ENCODE peak calls at places on chromosomes 3 and 15, in six cellular contexts. G, M, T, Y, U and A are unnamed samples.

GRCh38 chr15:45642203-45642932 is 7.5 kb downstream of the SQOR start:
- DNase-seq in Y (no peak), U (no peak), T (no peak), M (no peak), G (no peak), A (no peak)

GRCh38 chr3:134350861-134351311 is 23.4 kb downstream of the AMOTL2 start:
- DNase-seq in G (no peak), Y (no peak), M (no peak), T (no peak), U (no peak), A (no peak)

GRCh38 chr3:104291437-104291851 is 1075.3 kb upstream of the ALCAM start:
- DNase-seq in T (no peak), U (no peak), G (no peak), M (no peak), Y (no peak), A (no peak)

GRCh38 chr3:53045784-53046170 is at the start of gene SFMBT1:
- DNase-seq in U (peak; percentile 80), Y (no peak), T (peak; percentile 96), M (peak; percentile 67), G (no peak), A (peak; percentile 76)

GRCh38 chr3:138434875-138435772 is 708 bp downstream of the ESYT3 start:
- DNase-seq in T (peak; percentile 67), U (no peak), M (peak; percentile 66), Y (no peak), G (no peak), A (peak; percentile 38)

GRCh38 chr15:44087578-44088190 is 107.4 kb downstream of the FRMD5 start:
- DNase-seq in Y (no peak), T (no peak), M (no peak), U (no peak), G (no peak), A (no peak)

GRCh38 chr3:187198490-187198889 is 1.2 kb downstream of the RTP1 start:
- DNase-seq in T (no peak), U (no peak), Y (no peak), M (no peak), G (no peak), A (no peak)

GRCh38 chr15:56965614-56966013 is 47.2 kb downstream of the TCF12 start:
- DNase-seq in T (no peak), U (no peak), M (no peak), Y (no peak), G (no peak), A (no peak)

GRCh38 chr3:97793415-97794019 is 28.3 kb upstream of the CRYBG3 start:
- DNase-seq in M (no peak), Y (peak; percentile 4), G (peak; percentile 60), U (no peak), T (peak; percentile 30), A (no peak)

GRCh38 chr15:81002254-81003022 is 1.7 kb downstream of the TLNRD1 start:
- DNase-seq in U (no peak), T (no peak), G (no peak), Y (no peak), M (peak; percentile 65), A (no peak)

GRCh38 chr3:50237754-50238548 is 1.9 kb downstream of the GNAI2 start:
- DNase-seq in Y (peak; percentile 50), T (peak; percentile 85), G (no peak), U (peak; percentile 93), M (peak; percentile 65), A (peak; percentile 85)

GRCh38 chr3:188926741-188927650 is 244.8 kb upstream of the TPRG1 start:
- DNase-seq in T (no peak), M (no peak), G (no peak), Y (no peak), U (no peak), A (no peak)

GRCh38 chr3:196431193-196432136 is 762 bp downstream of the UBXN7 start:
- DNase-seq in U (peak; percentile 37), Y (no peak), G (peak; percentile 41), T (peak; percentile 44), M (peak; percentile 66), A (no peak)

GRCh38 chr3:134201201-134202130 is 49.2 kb downstream of the RYK start:
- DNase-seq in M (no peak), G (no peak), Y (no peak), U (no peak), T (no peak), A (no peak)

GRCh38 chr15:45126535-45127158 is 3.0 kb downstream of the DUOXA1 start:
- DNase-seq in M (no peak), T (no peak), U (no peak), G (peak; percentile 25), Y (no peak), A (no peak)

GRCh38 chr3:120741837-120742197 is 499 bp downstream of the RABL3 start:
- DNase-seq in M (no peak), Y (peak; percentile 26), U (no peak), G (peak; percentile 9), T (no peak), A (no peak)

GRCh38 chr15:98796685-98797084 is 148.3 kb downstream of the IGF1R start:
- DNase-seq in Y (no peak), G (no peak), U (no peak), M (no peak), T (no peak), A (no peak)

GRCh38 chr3:143334231-143334630 is 214.7 kb downstream of the CHST2 start:
- DNase-seq in G (no peak), U (no peak), Y (no peak), T (no peak), M (no peak), A (no peak)

GRCh38 chr3:58168498-58168897 is 42.3 kb downstream of the DNASE1L3 start:
- DNase-seq in Y (no peak), G (peak; percentile 71), U (no peak), M (no peak), T (no peak), A (no peak)

GRCh38 chr15:85330941-85331588 is 49.3 kb upstream of the AKAP13 start:
- DNase-seq in U (peak; percentile 59), T (peak; percentile 52), M (peak; percentile 77), Y (peak; percentile 90), G (peak; percentile 88), A (peak; percentile 44)

GRCh38 chr3:172512363-172512762 is 10.9 kb downstream of the TNFSF10 start:
- DNase-seq in T (no peak), M (no peak), U (no peak), Y (peak; percentile 55), G (no peak), A (no peak)

GRCh38 chr3:157369712-157370447 is 66.8 kb upstream of the PTX3 start:
- DNase-seq in T (no peak), U (no peak), G (no peak), M (no peak), Y (no peak), A (no peak)

GRCh38 chr3:126995926-126996512 is 13.1 kb downstream of the PLXNA1 start:
- DNase-seq in T (no peak), M (no peak), Y (no peak), U (no peak), G (no peak), A (no peak)

GRCh38 chr3:144187531-144188230 is 216.1 kb downstream of the DIPK2A start:
- DNase-seq in G (no peak), U (no peak), T (no peak), Y (no peak), M (no peak), A (no peak)

GRCh38 chr15:25795061-25795460 is 68.1 kb downstream of the ATP10A start:
- DNase-seq in T (no peak), U (no peak), G (no peak), M (peak; percentile 38), Y (no peak), A (no peak)

GRCh38 chr3:48598323-48599076 is 3.4 kb upstream of the COL7A1 start:
- DNase-seq in Y (no peak), G (no peak), M (no peak), U (no peak), T (no peak), A (no peak)

GRCh38 chr3:172530566-172530965 is 7.3 kb upstream of the TNFSF10 start:
- DNase-seq in T (no peak), G (no peak), U (no peak), M (no peak), Y (no peak), A (no peak)

GRCh38 chr3:150237490-150237889 is 170.6 kb upstream of the TSC22D2 start:
- DNase-seq in T (no peak), Y (no peak), U (no peak), M (no peak), G (no peak), A (no peak)
- TF ChIP-seq POLR2AphosphoS5 in T (peak; percentile 78), Y (no peak), U (no peak), M (no peak), G (no peak), A (no peak)

GRCh38 chr3:177930771-177931170 is 605.5 kb upstream of the KCNMB2 start:
- DNase-seq in U (no peak), G (no peak), Y (no peak), M (no peak), T (no peak), A (no peak)

GRCh38 chr3:177932346-177932745 is 603.9 kb upstream of the KCNMB2 start:
- DNase-seq in M (no peak), U (no peak), G (no peak), T (no peak), Y (no peak), A (no peak)

GRCh38 chr3:177931346-177931745 is 604.9 kb upstream of the KCNMB2 start:
- DNase-seq in G (no peak), M (no peak), T (no peak), U (no peak), Y (no peak), A (no peak)

GRCh38 chr3:177929310-177929709 is 606.9 kb upstream of the KCNMB2 start:
- DNase-seq in U (no peak), M (no peak), T (no peak), Y (no peak), G (no peak), A (no peak)

DNA sequence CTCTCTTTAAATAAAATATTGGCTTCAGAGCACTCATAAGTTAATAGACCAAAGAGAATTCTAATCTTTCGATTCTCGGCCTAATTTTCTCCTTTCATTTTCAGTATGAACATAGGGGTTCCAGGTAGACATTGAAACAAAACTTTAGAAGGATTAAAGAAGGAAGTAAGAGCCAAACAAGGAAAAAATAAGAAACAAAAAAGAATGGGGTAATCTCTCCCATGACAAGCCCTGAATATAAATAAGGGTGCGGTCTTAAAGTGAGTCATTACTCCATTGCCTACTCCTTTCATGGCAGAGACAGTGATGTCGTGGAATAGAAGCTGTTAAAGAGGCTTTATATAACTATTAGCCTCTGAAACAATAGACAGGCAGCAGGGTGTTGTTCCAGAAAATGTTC is 608.1 kb upstream of the KCNMB2 start:
- DNase-seq in Y (no peak), M (no peak), U (no peak), T (no peak), G (no peak), A (no peak)
- TF ChIP-seq TAF1 in Y (no peak), M (no peak), U (no peak), T (no peak), G (no peak), A (no peak)

GRCh38 chr3:170651260-170651845 is 65.5 kb upstream of the SLC7A14 start:
- DNase-seq in U (no peak), Y (no peak), M (no peak), G (no peak), T (peak; percentile 61), A (no peak)
- TF ChIP-seq POLR2AphosphoS5 in U (no peak), Y (no peak), M (no peak), G (no peak), T (no peak), A (no peak)

DNA sequence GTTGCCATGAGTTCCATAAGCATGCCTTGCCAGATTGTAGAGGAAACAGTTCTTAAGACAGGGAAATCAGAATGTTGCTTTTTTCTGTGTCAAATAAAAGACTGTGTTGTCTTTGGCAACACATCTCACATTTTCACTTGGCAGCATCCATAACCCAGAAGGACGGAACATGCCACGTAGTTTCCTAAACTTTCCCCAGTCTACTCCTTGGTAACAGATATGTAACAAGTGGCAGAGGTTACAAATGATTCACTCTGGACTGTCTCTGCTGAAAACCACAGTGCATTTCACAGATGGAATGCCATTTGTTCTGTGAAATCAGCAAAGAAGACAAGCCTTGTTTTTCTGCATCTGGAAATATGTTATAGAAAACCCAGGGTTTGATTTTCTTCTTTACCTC is 124.6 kb upstream of the FOXB1 start:
- DNase-seq in U (no peak), M (no peak), Y (no peak), T (no peak), G (no peak), A (no peak)
- TF ChIP-seq TAF1 in U (no peak), M (no peak), Y (no peak), T (no peak), G (no peak), A (no peak)